ENCODE peak calls at places on chromosomes 1 and 21, in four cellular contexts. S, N, Q and Y are unnamed samples. For H3K4me1 and H3K9me3, the result is how much of the 10 kb centered on the place peaks cover.

GRCh38 chr21:33608559-33608958 is 20.1 kb upstream of the DONSON start:
- DNase-seq in S (no peak), N (no peak), Q (no peak), Y (no peak)

GRCh38 chr21:31480228-31480627 is 136.2 kb upstream of the TIAM1 start:
- DNase-seq in S (no peak), N (no peak), Q (no peak), Y (no peak)

GRCh38 chr1:229069176-229069575 is 201.7 kb upstream of the RAB4A start:
- DNase-seq in S (no peak), N (no peak), Q (no peak), Y (no peak)

GRCh38 chr1:32044246-32044645 is 28.5 kb upstream of the TMEM39B start:
- DNase-seq in S (no peak), N (no peak), Q (no peak), Y (no peak)

GRCh38 chr1:43979528-43980254 is 681 bp downstream of the B4GALT2 start:
- DNase-seq in S (no peak), N (peak), Q (peak), Y (no peak)

GRCh38 chr21:41777934-41778815 is 11.3 kb upstream of the RIPK4 start:
- DNase-seq in S (peak), N (peak), Q (peak), Y (no peak)

GRCh38 chr1:234886081-234886874 is 242.4 kb downstream of the TOMM20 start:
- DNase-seq in S (peak), N (peak), Q (peak), Y (no peak)

GRCh38 chr1:82517586-82517985 is 716.9 kb downstream of the ADGRL2 start:
- DNase-seq in S (peak), N (no peak), Q (peak), Y (no peak)

GRCh38 chr1:232322162-232322734 is 307.7 kb downstream of the SIPA1L2 start:
- DNase-seq in S (no peak), N (no peak), Q (no peak), Y (no peak)

GRCh38 chr1:50860702-50861101 is 99.4 kb downstream of the FAF1 start:
- DNase-seq in S (no peak), N (no peak), Q (no peak), Y (no peak)

GRCh38 chr1:50858761-50859160 is 101.3 kb downstream of the FAF1 start:
- DNase-seq in S (no peak), N (no peak), Q (no peak), Y (no peak)

GRCh38 chr1:50861742-50862141 is 98.3 kb downstream of the FAF1 start:
- DNase-seq in S (no peak), N (no peak), Q (no peak), Y (no peak)

GRCh38 chr1:50859657-50860056 is 100.4 kb downstream of the FAF1 start:
- DNase-seq in S (no peak), N (no peak), Q (no peak), Y (no peak)

DNA sequence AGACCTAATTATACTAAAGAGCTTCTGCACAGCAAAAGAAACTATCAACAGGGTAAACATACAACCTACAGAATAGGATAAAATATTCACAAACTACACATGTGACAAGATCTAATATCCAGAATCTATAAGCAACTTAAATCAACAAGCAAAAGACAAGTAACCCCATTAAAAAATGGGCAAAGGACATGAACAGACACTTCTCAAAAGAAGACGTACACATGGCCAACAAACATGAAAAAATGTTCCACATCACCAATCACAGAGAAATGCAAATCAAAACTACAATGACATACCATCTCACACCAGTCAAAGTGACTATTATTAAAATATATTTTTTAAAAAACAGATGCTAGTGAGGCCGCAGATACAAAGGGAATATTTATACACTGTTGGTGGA is 99.8 kb downstream of the FAF1 start:
- DNase-seq in S (no peak), N (no peak), Q (no peak), Y (no peak)
- H3K4me3 ChIP-seq in S (no peak), N (no peak), Q (no peak), Y (no peak)

DNA sequence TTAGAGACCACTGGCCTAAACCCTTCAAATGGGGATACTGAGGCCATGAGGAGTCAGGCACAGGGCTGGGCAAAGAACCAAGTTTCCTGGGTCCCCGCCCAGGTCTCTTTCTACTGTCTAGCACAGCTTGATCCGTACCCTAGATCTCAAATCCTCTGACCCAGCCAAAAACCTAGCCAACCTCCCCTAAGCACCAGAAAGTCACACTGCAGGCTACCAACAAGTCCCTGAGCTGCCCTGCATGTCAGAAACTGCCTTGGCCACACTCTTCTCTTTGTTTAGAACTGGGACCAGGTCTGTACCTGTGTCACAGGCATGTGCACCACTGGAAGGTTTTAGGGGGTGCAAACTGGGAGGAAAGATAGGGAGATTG is 33.6 kb downstream of the AHDC1 start:
- DNase-seq in S (peak), N (no peak), Q (no peak), Y (no peak)
- H3K4me1 ChIP-seq in S (under half), N (half or more), Q (half or more), Y (under half)

DNA sequence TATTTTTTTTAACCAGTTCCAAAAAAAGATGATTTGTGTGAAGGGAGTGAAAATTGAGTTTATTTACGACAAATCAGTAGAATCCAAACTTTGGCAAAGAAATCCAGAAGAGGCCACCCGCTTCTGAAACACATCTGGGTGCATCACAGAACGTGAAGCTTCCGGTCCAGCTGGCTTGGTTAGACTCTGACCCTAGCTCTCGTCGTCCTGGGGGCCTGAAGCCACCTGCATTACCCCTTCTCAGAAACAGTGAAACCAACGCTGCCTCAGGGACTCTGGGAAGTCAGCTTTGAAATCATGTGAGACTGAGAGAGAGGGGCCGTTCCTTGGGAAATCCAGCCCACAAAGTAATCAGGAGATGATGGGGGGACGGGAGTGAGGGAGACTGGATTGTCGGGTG is 21.8 kb downstream of the AJAP1 start:
- DNase-seq in S (no peak), N (no peak), Q (no peak), Y (no peak)
- H3K9me3 ChIP-seq in S (under half), N (under half), Q (under half), Y (under half)

GRCh38 chr1:29327223-29327935 is 91.1 kb downstream of the PTPRU start:
- DNase-seq in S (peak), N (no peak), Q (no peak), Y (no peak)
- H3K4me3 ChIP-seq in S (no peak), N (no peak), Q (no peak), Y (no peak)

GRCh38 chr1:162906485-162906884 is 45.5 kb upstream of the CCDC190 start:
- DNase-seq in S (no peak), N (no peak), Q (no peak), Y (no peak)

GRCh38 chr1:162905759-162906158 is 44.8 kb upstream of the CCDC190 start:
- DNase-seq in S (no peak), N (no peak), Q (no peak), Y (no peak)

GRCh38 chr1:162904023-162904422 is 43.0 kb upstream of the CCDC190 start:
- DNase-seq in S (no peak), N (no peak), Q (no peak), Y (no peak)

GRCh38 chr1:162904579-162904978 is 43.6 kb upstream of the CCDC190 start:
- DNase-seq in S (no peak), N (no peak), Q (no peak), Y (no peak)

GRCh38 chr1:162905174-162905573 is 44.2 kb upstream of the CCDC190 start:
- DNase-seq in S (no peak), N (no peak), Q (no peak), Y (no peak)
- H3K4me1 ChIP-seq in S (under half), N (under half), Q (under half), Y (under half)

GRCh38 chr1:239547987-239548386 is 161.6 kb downstream of the CHRM3 start:
- DNase-seq in S (no peak), N (no peak), Q (no peak), Y (peak)
- H3K9me3 ChIP-seq in S (under half), N (under half), Q (under half), Y (under half)

DNA sequence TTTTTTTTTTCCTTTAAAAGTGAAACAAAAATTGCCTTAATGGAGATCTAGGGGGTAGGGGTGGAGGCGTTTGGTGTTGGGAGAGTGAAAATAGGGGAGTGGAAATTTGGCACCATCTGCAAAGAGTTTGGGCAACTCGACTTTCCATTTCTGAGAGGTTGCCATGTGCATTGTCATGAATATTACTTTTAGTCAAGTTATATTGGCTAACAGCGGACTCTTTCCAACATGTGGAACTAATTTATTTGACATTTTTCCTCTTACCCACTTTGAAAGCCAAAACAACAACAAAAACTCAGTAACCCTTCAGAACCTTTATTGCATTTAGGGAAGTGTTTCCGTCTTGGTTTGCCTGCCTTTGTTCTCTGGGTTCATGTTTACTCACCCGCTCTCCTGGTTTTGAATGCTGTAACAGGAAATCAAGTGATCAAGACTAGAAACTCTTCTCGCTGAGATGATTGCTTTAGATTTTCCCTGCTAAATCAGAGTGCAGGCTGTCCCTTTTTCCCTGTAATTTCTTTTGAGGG is 70.4 kb downstream of the CACHD1 start:
- DNase-seq in S (no peak), N (no peak), Q (no peak), Y (peak)
- H3K4me3 ChIP-seq in S (no peak), N (no peak), Q (peak), Y (peak)

GRCh38 chr1:33426906-33427305 is 4.0 kb downstream of the PHC2 start:
- DNase-seq in S (no peak), N (no peak), Q (no peak), Y (no peak)
- H3K4me1 ChIP-seq in S (under half), N (under half), Q (half or more), Y (under half)

GRCh38 chr1:49841767-49842166 is 182.0 kb downstream of the AGBL4 start:
- DNase-seq in S (peak), N (no peak), Q (no peak), Y (no peak)

GRCh38 chr1:49842596-49842995 is 181.2 kb downstream of the AGBL4 start:
- DNase-seq in S (no peak), N (no peak), Q (no peak), Y (no peak)
- H3K9me3 ChIP-seq in S (under half), N (under half), Q (under half), Y (under half)